ENCODE peak calls at places on chromosomes 5 and 9, in seven cellular contexts. Q is RPMI7951, N is posterior cingulate gyrus, Y is NCI-H460, X is Caki2, B is cardiac septum, H is DMS 273 treated with DMSO at 0.1 percent for 48 hours. I is an unnamed sample.

GRCh38 chr9:136438909-136439549 is 616 bp downstream of the INPP5E start:
- DNase-seq in Q (peak), N (peak), Y (no peak), X (no peak), B (no peak), H (no peak), I (no peak)

GRCh38 chr5:141672856-141673813 is 8.9 kb downstream of the ARAP3 start:
- DNase-seq in Q (no peak), N (no peak), Y (no peak), X (no peak), B (no peak), H (no peak), I (no peak)

GRCh38 chr9:77953590-77953989 is 78.0 kb downstream of the GNAQ start:
- DNase-seq in Q (no peak), N (no peak), Y (no peak), X (no peak), B (no peak), H (no peak), I (no peak)

GRCh38 chr9:27528886-27529315 is 713 bp downstream of the MOB3B start:
- DNase-seq in Q (no peak), N (peak), Y (no peak), X (no peak), B (peak), H (no peak), I (peak)

GRCh38 chr9:116749176-116749575 is 62.1 kb downstream of the TRIM32 start:
- DNase-seq in Q (no peak), N (no peak), Y (no peak), X (no peak), B (no peak), H (no peak), I (no peak)

GRCh38 chr5:36585696-36586095 is 20.7 kb upstream of the SLC1A3 start:
- DNase-seq in Q (no peak), N (no peak), Y (no peak), X (no peak), B (no peak), H (no peak), I (no peak)

GRCh38 chr9:136242908-136243525 is 2.6 kb downstream of the QSOX2 start:
- DNase-seq in Q (no peak), N (no peak), Y (peak), X (no peak), B (no peak), H (no peak), I (no peak)

GRCh38 chr5:32030226-32030625 is 143.9 kb downstream of the GOLPH3 start:
- DNase-seq in Q (peak), N (no peak), Y (no peak), X (no peak), B (no peak), H (no peak), I (no peak)

GRCh38 chr9:89234636-89235035 is 56.0 kb upstream of the SHC3 start:
- DNase-seq in Q (peak), N (peak), Y (no peak), X (no peak), B (no peak), H (no peak), I (no peak)

GRCh38 chr5:103260951-103261350 is 2.4 kb downstream of the MACIR start:
- DNase-seq in Q (no peak), N (no peak), Y (no peak), X (peak), B (no peak), H (no peak), I (no peak)

GRCh38 chr9:85009251-85009650 is 339.7 kb downstream of the NTRK2 start:
- DNase-seq in Q (no peak), N (no peak), Y (no peak), X (no peak), B (no peak), H (no peak), I (no peak)

GRCh38 chr5:122263352-122264030 is 48.5 kb upstream of the SNCAIP start:
- DNase-seq in Q (no peak), N (no peak), Y (no peak), X (no peak), B (no peak), H (no peak), I (no peak)

GRCh38 chr5:95712347-95712958 is 18.7 kb upstream of the RHOBTB3 start:
- DNase-seq in Q (peak), N (no peak), Y (peak), X (peak), B (no peak), H (no peak), I (no peak)

GRCh38 chr9:79263666-79264460 is 307.9 kb upstream of the TLE4 start:
- DNase-seq in Q (peak), N (no peak), Y (no peak), X (no peak), B (no peak), H (peak), I (no peak)

GRCh38 chr5:151483647-151484046 is 36.2 kb downstream of the SLC36A1 start:
- DNase-seq in Q (no peak), N (no peak), Y (no peak), X (no peak), B (no peak), H (no peak), I (no peak)

GRCh38 chr5:160649304-160649703 is 202.7 kb downstream of the ATP10B start:
- DNase-seq in Q (no peak), N (no peak), Y (no peak), X (peak), B (no peak), H (no peak), I (no peak)

GRCh38 chr5:135502836-135503520 is 32.8 kb downstream of the NEUROG1 start:
- DNase-seq in Q (no peak), N (no peak), Y (no peak), X (no peak), B (no peak), H (no peak), I (no peak)

GRCh38 chr9:127833555-127833954 is 20.9 kb downstream of the ENG start:
- DNase-seq in Q (no peak), N (no peak), Y (no peak), X (no peak), B (no peak), H (no peak), I (no peak)

I was measured in prostate gland.